ENCODE peak calls at places on chromosomes 1 and 21, in ten cellular contexts. J, Y, A, E, B, C, W, V, K and F are unnamed samples.

GRCh38 chr1:244065960-244066388 is 14.9 kb downstream of the ZBTB18 start:
- DNase-seq in W (peak; percentile 60), Y (no peak), C (peak; percentile 41), K (peak; percentile 55), A (no peak), V (peak; percentile 90), B (no peak), J (no peak), E (no peak), F (peak; percentile 45)

GRCh38 chr1:185601189-185601588 is 133.0 kb upstream of the HMCN1 start:
- DNase-seq in A (no peak), J (no peak), W (no peak), B (no peak), Y (no peak), C (no peak), K (no peak), E (no peak), V (no peak), F (no peak)

GRCh38 chr1:233140974-233141373 is 154.6 kb downstream of the PCNX2 start:
- DNase-seq in A (no peak), B (no peak), E (no peak), K (no peak), Y (no peak), W (no peak), J (no peak), C (peak; percentile 74), V (no peak), F (no peak)

GRCh38 chr1:13605159-13605558 is 21.5 kb downstream of the PDPN start:
- DNase-seq in K (no peak), V (no peak), A (no peak), C (peak; percentile 98), W (peak; percentile 52), B (no peak), E (no peak), J (no peak), Y (no peak), F (no peak)

GRCh38 chr1:187787696-187788095 is 958.9 kb downstream of the PLA2G4A start:
- DNase-seq in Y (no peak), B (no peak), W (no peak), J (no peak), C (no peak), E (no peak), V (peak; percentile 52), A (no peak), K (no peak), F (no peak)

GRCh38 chr1:39574646-39575045 is 1.9 kb downstream of the PABPC4 start:
- DNase-seq in B (no peak), V (no peak), Y (no peak), K (peak; percentile 42), E (no peak), A (no peak), W (peak; percentile 14), C (peak; percentile 33), J (no peak), F (peak; percentile 20)

GRCh38 chr21:42654179-42654912 is 925 bp downstream of the PDE9A start:
- DNase-seq in K (no peak), A (peak; percentile 33), E (no peak), W (peak; percentile 26), B (no peak), V (no peak), Y (no peak), C (peak; percentile 26), J (no peak), F (no peak)

GRCh38 chr1:84103197-84103992 is 40.7 kb upstream of the PRKACB start:
- DNase-seq in J (no peak), W (peak; percentile 83), B (peak; percentile 51), K (peak; percentile 90), V (peak; percentile 62), A (peak; percentile 18), E (peak; percentile 39), C (peak; percentile 90), Y (no peak), F (peak; percentile 77)

GRCh38 chr21:14737922-14738321 is 191.8 kb upstream of the SAMSN1 start:
- DNase-seq in J (no peak), K (peak; percentile 50), V (no peak), A (peak; percentile 78), C (peak; percentile 48), Y (no peak), E (no peak), B (peak; percentile 37), W (peak; percentile 44), F (peak; percentile 3)

GRCh38 chr1:39733161-39733560 is 5.5 kb upstream of the PPIE start:
- DNase-seq in C (no peak), W (peak; percentile 19), A (no peak), B (no peak), J (no peak), Y (no peak), K (no peak), V (no peak), E (peak; percentile 62), F (no peak)

GRCh38 chr1:193542668-193543067 is 356.3 kb upstream of the B3GALT2 start:
- DNase-seq in V (no peak), B (no peak), Y (no peak), K (no peak), C (no peak), J (no peak), A (no peak), E (no peak), W (no peak), F (no peak)

GRCh38 chr1:46131093-46131492 is 1.3 kb downstream of the PIK3R3 start:
- DNase-seq in B (no peak), W (no peak), V (no peak), J (no peak), Y (no peak), E (no peak), C (no peak), K (peak; percentile 27), A (peak; percentile 14), F (no peak)

GRCh38 chr1:162136760-162137537 is 67.5 kb downstream of the NOS1AP start:
- DNase-seq in J (no peak), Y (no peak), E (no peak), W (peak; percentile 70), B (peak; percentile 43), C (peak; percentile 76), A (no peak), V (peak; percentile 62), K (peak; percentile 89), F (peak; percentile 76)

GRCh38 chr1:205658943-205659581 is 21.2 kb downstream of the SLC45A3 start:
- DNase-seq in C (peak; percentile 59), K (peak; percentile 64), A (peak; percentile 66), W (peak; percentile 46), E (peak; percentile 92), Y (peak; percentile 74), B (no peak), J (no peak), V (no peak), F (peak; percentile 42)

GRCh38 chr21:26169061-26169610 is 1.4 kb downstream of the APP start:
- DNase-seq in J (no peak), E (no peak), V (no peak), B (peak; percentile 29), Y (no peak), A (peak; percentile 92), C (peak; percentile 78), K (peak; percentile 68), W (peak; percentile 60), F (peak; percentile 57)

GRCh38 chr21:17688912-17689874 is 76.5 kb upstream of the BTG3 start:
- DNase-seq in V (peak; percentile 38), B (peak; percentile 4), A (no peak), E (peak; percentile 46), W (peak; percentile 96), J (no peak), K (peak; percentile 28), C (peak; percentile 45), Y (no peak), F (peak; percentile 58)

GRCh38 chr1:228366851-228367741 is 39.5 kb downstream of the TRIM11 start:
- DNase-seq in A (no peak), C (no peak), K (no peak), E (peak; percentile 31), V (no peak), Y (no peak), B (no peak), J (no peak), W (no peak), F (no peak)

GRCh38 chr1:51524817-51525216 is 5.8 kb upstream of the EPS15 start:
- DNase-seq in K (no peak), V (no peak), A (no peak), E (no peak), J (no peak), C (no peak), Y (no peak), W (no peak), B (no peak), F (no peak)

GRCh38 chr1:207818971-207819451 is 67.2 kb downstream of the CD46 start:
- DNase-seq in E (no peak), J (no peak), V (no peak), A (no peak), K (peak; percentile 75), Y (no peak), C (peak; percentile 75), W (no peak), B (no peak), F (peak; percentile 77)

GRCh38 chr1:121587777-121588176 is 403.0 kb downstream of the SRGAP2C start:
- DNase-seq in A (no peak), V (no peak), E (no peak), W (peak; percentile 45), J (no peak), B (no peak), Y (no peak), C (no peak), K (peak; percentile 72), F (no peak)

GRCh38 chr1:76940586-76941335 is 73.5 kb downstream of the ST6GALNAC5 start:
- DNase-seq in K (no peak), W (no peak), B (no peak), E (no peak), C (peak; percentile 42), Y (no peak), V (no peak), J (no peak), A (no peak), F (no peak)

GRCh38 chr21:43304621-43305335 is 122.2 kb downstream of the SIK1 start:
- DNase-seq in K (no peak), J (no peak), W (no peak), V (no peak), E (peak; percentile 26), Y (no peak), B (no peak), A (no peak), C (no peak), F (no peak)

GRCh38 chr1:66350001-66350547 is 183.9 kb upstream of the SGIP1 start:
- DNase-seq in K (peak; percentile 68), E (peak; percentile 52), Y (no peak), A (no peak), W (peak; percentile 54), C (peak; percentile 54), V (no peak), B (peak; percentile 95), J (no peak), F (peak; percentile 47)

GRCh38 chr1:30551603-30552002 is 171.8 kb downstream of the MATN1 start:
- DNase-seq in Y (no peak), W (no peak), E (no peak), K (no peak), J (no peak), A (no peak), C (no peak), V (no peak), B (no peak), F (no peak)

GRCh38 chr1:76687324-76688018 is 179.8 kb upstream of the ST6GALNAC5 start:
- DNase-seq in W (peak; percentile 2), K (no peak), C (no peak), Y (no peak), V (peak; percentile 43), A (peak; percentile 13), J (no peak), E (no peak), B (no peak), F (no peak)

GRCh38 chr1:200739499-200740290 is 1.0 kb downstream of the CAMSAP2 start:
- DNase-seq in E (peak; percentile 88), C (peak; percentile 10), Y (no peak), V (no peak), B (no peak), K (peak; percentile 29), A (no peak), W (peak; percentile 36), J (no peak), F (no peak)

GRCh38 chr1:185059950-185060571 is 14.7 kb downstream of the RNF2 start:
- DNase-seq in Y (no peak), B (no peak), A (no peak), J (no peak), K (no peak), C (no peak), W (no peak), V (no peak), E (no peak), F (no peak)

GRCh38 chr1:95730986-95731385 is 497.0 kb downstream of the RWDD3 start:
- DNase-seq in C (no peak), J (no peak), Y (no peak), V (no peak), E (no peak), W (peak; percentile 88), A (no peak), K (no peak), B (no peak), F (no peak)